ENCODE peak calls at places on chromosomes 3 and 15, in four cellular contexts. One of them, this sample, is unnamed.

GRCh38 chr3:194306771-194307640 is 44.1 kb downstream of the CPN2 start:
- DNase-seq in stimulated activated naive CD8-positive, alpha-beta T cell treated with anti-CD3 and anti-CD28 coated beads, Interleukin-15, Interleukin-2, amounts not matched to agents 100 U/mL and 50 U/mL, for 24 hours: no peak
- DNase-seq in AG04450: no peak
- DNase-seq in neuronal stem cell: no peak
- DNase-seq in this sample: no peak

GRCh38 chr15:62777657-62778056 is 264.9 kb upstream of the TPM1 start:
- DNase-seq in stimulated activated naive CD8-positive, alpha-beta T cell treated with anti-CD3 and anti-CD28 coated beads, Interleukin-15, Interleukin-2, amounts not matched to agents 100 U/mL and 50 U/mL, for 24 hours: no peak
- DNase-seq in neuronal stem cell: no peak
- DNase-seq in AG04450: no peak
- DNase-seq in this sample: no peak

GRCh38 chr3:24493951-24494615 is 567 bp downstream of the THRB start:
- DNase-seq in neuronal stem cell: peak; percentile 18
- DNase-seq in stimulated activated naive CD8-positive, alpha-beta T cell treated with anti-CD3 and anti-CD28 coated beads, Interleukin-15, Interleukin-2, amounts not matched to agents 100 U/mL and 50 U/mL, for 24 hours: no peak
- DNase-seq in AG04450: no peak
- DNase-seq in this sample: no peak

GRCh38 chr3:45664558-45664957 is 24.6 kb upstream of the SACM1L start:
- DNase-seq in neuronal stem cell: no peak
- DNase-seq in stimulated activated naive CD8-positive, alpha-beta T cell treated with anti-CD3 and anti-CD28 coated beads, Interleukin-15, Interleukin-2, amounts not matched to agents 100 U/mL and 50 U/mL, for 24 hours: peak; percentile 72
- DNase-seq in AG04450: no peak
- DNase-seq in this sample: no peak

GRCh38 chr15:22883196-22883595 is 44.7 kb downstream of the NIPA2 start:
- DNase-seq in stimulated activated naive CD8-positive, alpha-beta T cell treated with anti-CD3 and anti-CD28 coated beads, Interleukin-15, Interleukin-2, amounts not matched to agents 100 U/mL and 50 U/mL, for 24 hours: no peak
- DNase-seq in neuronal stem cell: no peak
- DNase-seq in AG04450: no peak
- DNase-seq in this sample: no peak

GRCh38 chr15:67762610-67763368 is 62.5 kb upstream of the SKOR1 start:
- DNase-seq in AG04450: no peak
- DNase-seq in stimulated activated naive CD8-positive, alpha-beta T cell treated with anti-CD3 and anti-CD28 coated beads, Interleukin-15, Interleukin-2, amounts not matched to agents 100 U/mL and 50 U/mL, for 24 hours: peak; percentile 63
- DNase-seq in neuronal stem cell: no peak
- DNase-seq in this sample: no peak

GRCh38 chr3:142999881-143000280 is 1.5 kb upstream of the U2SURP start:
- DNase-seq in AG04450: no peak
- DNase-seq in neuronal stem cell: no peak
- DNase-seq in stimulated activated naive CD8-positive, alpha-beta T cell treated with anti-CD3 and anti-CD28 coated beads, Interleukin-15, Interleukin-2, amounts not matched to agents 100 U/mL and 50 U/mL, for 24 hours: no peak
- DNase-seq in this sample: no peak

GRCh38 chr3:134864644-134865043 is 69.6 kb downstream of the EPHB1 start:
- DNase-seq in AG04450: no peak
- DNase-seq in neuronal stem cell: no peak
- DNase-seq in stimulated activated naive CD8-positive, alpha-beta T cell treated with anti-CD3 and anti-CD28 coated beads, Interleukin-15, Interleukin-2, amounts not matched to agents 100 U/mL and 50 U/mL, for 24 hours: no peak
- DNase-seq in this sample: no peak

GRCh38 chr15:73374599-73374998 is 5.8 kb upstream of the HCN4 start:
- DNase-seq in AG04450: no peak
- DNase-seq in stimulated activated naive CD8-positive, alpha-beta T cell treated with anti-CD3 and anti-CD28 coated beads, Interleukin-15, Interleukin-2, amounts not matched to agents 100 U/mL and 50 U/mL, for 24 hours: no peak
- DNase-seq in neuronal stem cell: no peak
- DNase-seq in this sample: no peak

GRCh38 chr3:157199841-157200240 is 39.9 kb upstream of the CCNL1 start:
- DNase-seq in stimulated activated naive CD8-positive, alpha-beta T cell treated with anti-CD3 and anti-CD28 coated beads, Interleukin-15, Interleukin-2, amounts not matched to agents 100 U/mL and 50 U/mL, for 24 hours: no peak
- DNase-seq in neuronal stem cell: no peak
- DNase-seq in AG04450: no peak
- DNase-seq in this sample: no peak

GRCh38 chr3:69776926-69777581 is 37.8 kb downstream of the MITF start:
- DNase-seq in AG04450: no peak
- DNase-seq in neuronal stem cell: no peak
- DNase-seq in stimulated activated naive CD8-positive, alpha-beta T cell treated with anti-CD3 and anti-CD28 coated beads, Interleukin-15, Interleukin-2, amounts not matched to agents 100 U/mL and 50 U/mL, for 24 hours: no peak
- DNase-seq in this sample: no peak

GRCh38 chr15:67570875-67571642 is 28.6 kb downstream of the MAP2K5 start:
- DNase-seq in neuronal stem cell: no peak
- DNase-seq in stimulated activated naive CD8-positive, alpha-beta T cell treated with anti-CD3 and anti-CD28 coated beads, Interleukin-15, Interleukin-2, amounts not matched to agents 100 U/mL and 50 U/mL, for 24 hours: no peak
- DNase-seq in AG04450: no peak
- DNase-seq in this sample: no peak

GRCh38 chr3:127182446-127182845 is 10.5 kb upstream of the PRR23E start:
- DNase-seq in AG04450: no peak
- DNase-seq in stimulated activated naive CD8-positive, alpha-beta T cell treated with anti-CD3 and anti-CD28 coated beads, Interleukin-15, Interleukin-2, amounts not matched to agents 100 U/mL and 50 U/mL, for 24 hours: no peak
- DNase-seq in neuronal stem cell: no peak
- DNase-seq in this sample: no peak

GRCh38 chr3:154059798-154060197 is 61.4 kb upstream of the ARHGEF26 start:
- DNase-seq in AG04450: no peak
- DNase-seq in neuronal stem cell: no peak
- DNase-seq in stimulated activated naive CD8-positive, alpha-beta T cell treated with anti-CD3 and anti-CD28 coated beads, Interleukin-15, Interleukin-2, amounts not matched to agents 100 U/mL and 50 U/mL, for 24 hours: no peak
- DNase-seq in this sample: no peak

GRCh38 chr3:11001020-11001657 is 8.6 kb downstream of the SLC6A1 start:
- DNase-seq in AG04450: no peak
- DNase-seq in stimulated activated naive CD8-positive, alpha-beta T cell treated with anti-CD3 and anti-CD28 coated beads, Interleukin-15, Interleukin-2, amounts not matched to agents 100 U/mL and 50 U/mL, for 24 hours: no peak
- DNase-seq in neuronal stem cell: peak; percentile 36
- DNase-seq in this sample: no peak

GRCh38 chr3:1191061-1191460 is 98.2 kb downstream of the CNTN6 start:
- DNase-seq in AG04450: no peak
- DNase-seq in stimulated activated naive CD8-positive, alpha-beta T cell treated with anti-CD3 and anti-CD28 coated beads, Interleukin-15, Interleukin-2, amounts not matched to agents 100 U/mL and 50 U/mL, for 24 hours: no peak
- DNase-seq in neuronal stem cell: no peak
- DNase-seq in this sample: no peak

GRCh38 chr15:78093242-78094020 is 1.1 kb downstream of the SH2D7 start:
- DNase-seq in stimulated activated naive CD8-positive, alpha-beta T cell treated with anti-CD3 and anti-CD28 coated beads, Interleukin-15, Interleukin-2, amounts not matched to agents 100 U/mL and 50 U/mL, for 24 hours: no peak
- DNase-seq in AG04450: peak; percentile 92
- DNase-seq in neuronal stem cell: no peak
- DNase-seq in this sample: no peak

GRCh38 chr15:80202016-80202315 is 49.2 kb downstream of the FAH start:
- DNase-seq in AG04450: no peak
- DNase-seq in stimulated activated naive CD8-positive, alpha-beta T cell treated with anti-CD3 and anti-CD28 coated beads, Interleukin-15, Interleukin-2, amounts not matched to agents 100 U/mL and 50 U/mL, for 24 hours: no peak
- DNase-seq in neuronal stem cell: no peak
- DNase-seq in this sample: no peak

GRCh38 chr15:47603026-47603425 is 114.3 kb upstream of the SEMA6D start:
- DNase-seq in stimulated activated naive CD8-positive, alpha-beta T cell treated with anti-CD3 and anti-CD28 coated beads, Interleukin-15, Interleukin-2, amounts not matched to agents 100 U/mL and 50 U/mL, for 24 hours: no peak
- DNase-seq in neuronal stem cell: no peak
- DNase-seq in AG04450: no peak
- DNase-seq in this sample: peak; percentile 8

GRCh38 chr3:63355809-63356208 is 77.7 kb downstream of the SYNPR start:
- DNase-seq in neuronal stem cell: no peak
- DNase-seq in stimulated activated naive CD8-positive, alpha-beta T cell treated with anti-CD3 and anti-CD28 coated beads, Interleukin-15, Interleukin-2, amounts not matched to agents 100 U/mL and 50 U/mL, for 24 hours: no peak
- DNase-seq in AG04450: no peak
- DNase-seq in this sample: no peak

GRCh38 chr3:52839892-52840545 is 5.2 kb upstream of the MUSTN1 start:
- DNase-seq in AG04450: no peak
- DNase-seq in stimulated activated naive CD8-positive, alpha-beta T cell treated with anti-CD3 and anti-CD28 coated beads, Interleukin-15, Interleukin-2, amounts not matched to agents 100 U/mL and 50 U/mL, for 24 hours: no peak
- DNase-seq in neuronal stem cell: no peak
- DNase-seq in this sample: no peak

GRCh38 chr3:128875556-128876120 is 3.8 kb upstream of the ACAD9 start:
- DNase-seq in stimulated activated naive CD8-positive, alpha-beta T cell treated with anti-CD3 and anti-CD28 coated beads, Interleukin-15, Interleukin-2, amounts not matched to agents 100 U/mL and 50 U/mL, for 24 hours: peak; percentile 72
- DNase-seq in AG04450: no peak
- DNase-seq in neuronal stem cell: peak; percentile 23
- DNase-seq in this sample: no peak

GRCh38 chr15:101013769-101014223 is 94.6 kb downstream of the LRRK1 start:
- DNase-seq in stimulated activated naive CD8-positive, alpha-beta T cell treated with anti-CD3 and anti-CD28 coated beads, Interleukin-15, Interleukin-2, amounts not matched to agents 100 U/mL and 50 U/mL, for 24 hours: no peak
- DNase-seq in AG04450: no peak
- DNase-seq in neuronal stem cell: no peak
- DNase-seq in this sample: no peak

GRCh38 chr3:192887047-192887446 is 30.6 kb downstream of the MB21D2 start:
- DNase-seq in stimulated activated naive CD8-positive, alpha-beta T cell treated with anti-CD3 and anti-CD28 coated beads, Interleukin-15, Interleukin-2, amounts not matched to agents 100 U/mL and 50 U/mL, for 24 hours: no peak
- DNase-seq in neuronal stem cell: no peak
- DNase-seq in AG04450: no peak
- DNase-seq in this sample: no peak

GRCh38 chr3:171967137-171967783 is 72.1 kb upstream of the FNDC3B start:
- DNase-seq in stimulated activated naive CD8-positive, alpha-beta T cell treated with anti-CD3 and anti-CD28 coated beads, Interleukin-15, Interleukin-2, amounts not matched to agents 100 U/mL and 50 U/mL, for 24 hours: no peak
- DNase-seq in AG04450: peak; percentile 33
- DNase-seq in neuronal stem cell: no peak
- DNase-seq in this sample: no peak

GRCh38 chr3:145716519-145716918 is 444.5 kb downstream of the PLOD2 start:
- DNase-seq in AG04450: no peak
- DNase-seq in stimulated activated naive CD8-positive, alpha-beta T cell treated with anti-CD3 and anti-CD28 coated beads, Interleukin-15, Interleukin-2, amounts not matched to agents 100 U/mL and 50 U/mL, for 24 hours: no peak
- DNase-seq in neuronal stem cell: no peak
- DNase-seq in this sample: no peak

GRCh38 chr3:20043825-20044224 is 3.6 kb downstream of the KAT2B start:
- DNase-seq in stimulated activated naive CD8-positive, alpha-beta T cell treated with anti-CD3 and anti-CD28 coated beads, Interleukin-15, Interleukin-2, amounts not matched to agents 100 U/mL and 50 U/mL, for 24 hours: no peak
- DNase-seq in AG04450: no peak
- DNase-seq in neuronal stem cell: no peak
- DNase-seq in this sample: no peak

GRCh38 chr3:173733029-173733652 is 335.6 kb downstream of the NLGN1 start:
- DNase-seq in AG04450: peak; percentile 4
- DNase-seq in stimulated activated naive CD8-positive, alpha-beta T cell treated with anti-CD3 and anti-CD28 coated beads, Interleukin-15, Interleukin-2, amounts not matched to agents 100 U/mL and 50 U/mL, for 24 hours: no peak
- DNase-seq in neuronal stem cell: no peak
- DNase-seq in this sample: no peak

GRCh38 chr15:76163429-76164020 is 103.7 kb downstream of the TMEM266 start:
- DNase-seq in AG04450: peak; percentile 68
- DNase-seq in stimulated activated naive CD8-positive, alpha-beta T cell treated with anti-CD3 and anti-CD28 coated beads, Interleukin-15, Interleukin-2, amounts not matched to agents 100 U/mL and 50 U/mL, for 24 hours: no peak
- DNase-seq in neuronal stem cell: no peak
- DNase-seq in this sample: no peak

GRCh38 chr3:193240436-193240849 is 579 bp upstream of the PLAAT1 start:
- DNase-seq in stimulated activated naive CD8-positive, alpha-beta T cell treated with anti-CD3 and anti-CD28 coated beads, Interleukin-15, Interleukin-2, amounts not matched to agents 100 U/mL and 50 U/mL, for 24 hours: no peak
- DNase-seq in neuronal stem cell: no peak
- DNase-seq in AG04450: no peak
- DNase-seq in this sample: no peak

GRCh38 chr3:188750625-188751024 is 421.1 kb upstream of the TPRG1 start:
- DNase-seq in AG04450: no peak
- DNase-seq in neuronal stem cell: no peak
- DNase-seq in stimulated activated naive CD8-positive, alpha-beta T cell treated with anti-CD3 and anti-CD28 coated beads, Interleukin-15, Interleukin-2, amounts not matched to agents 100 U/mL and 50 U/mL, for 24 hours: no peak
- DNase-seq in this sample: no peak

GRCh38 chr3:157354722-157355121 is 81.9 kb upstream of the PTX3 start:
- DNase-seq in neuronal stem cell: no peak
- DNase-seq in stimulated activated naive CD8-positive, alpha-beta T cell treated with anti-CD3 and anti-CD28 coated beads, Interleukin-15, Interleukin-2, amounts not matched to agents 100 U/mL and 50 U/mL, for 24 hours: no peak
- DNase-seq in AG04450: no peak
- DNase-seq in this sample: no peak

GRCh38 chr3:5022187-5022965 is 43.1 kb downstream of the BHLHE40 start:
- DNase-seq in neuronal stem cell: no peak
- DNase-seq in AG04450: no peak
- DNase-seq in stimulated activated naive CD8-positive, alpha-beta T cell treated with anti-CD3 and anti-CD28 coated beads, Interleukin-15, Interleukin-2, amounts not matched to agents 100 U/mL and 50 U/mL, for 24 hours: no peak
- DNase-seq in this sample: no peak

GRCh38 chr3:45043715-45044299 is 17.7 kb downstream of the CLEC3B start:
- DNase-seq in stimulated activated naive CD8-positive, alpha-beta T cell treated with anti-CD3 and anti-CD28 coated beads, Interleukin-15, Interleukin-2, amounts not matched to agents 100 U/mL and 50 U/mL, for 24 hours: no peak
- DNase-seq in neuronal stem cell: no peak
- DNase-seq in AG04450: peak; percentile 66
- DNase-seq in this sample: peak; percentile 88

GRCh38 chr3:25094932-25095690 is 333.0 kb upstream of the RARB start:
- DNase-seq in stimulated activated naive CD8-positive, alpha-beta T cell treated with anti-CD3 and anti-CD28 coated beads, Interleukin-15, Interleukin-2, amounts not matched to agents 100 U/mL and 50 U/mL, for 24 hours: no peak
- DNase-seq in AG04450: no peak
- DNase-seq in neuronal stem cell: no peak
- DNase-seq in this sample: no peak

GRCh38 chr3:52395503-52395865 is 49.4 kb downstream of the SEMA3G start:
- DNase-seq in AG04450: no peak
- DNase-seq in stimulated activated naive CD8-positive, alpha-beta T cell treated with anti-CD3 and anti-CD28 coated beads, Interleukin-15, Interleukin-2, amounts not matched to agents 100 U/mL and 50 U/mL, for 24 hours: no peak
- DNase-seq in neuronal stem cell: no peak
- DNase-seq in this sample: no peak

This sample was measured in HS-27A.